ENCODE peak calls at places on chromosomes 13 and 19, in six cellular contexts. R is suprapubic skin, U is Calu3, Z is fibroblast of lung, O is neural crest cell, S is PC-3. J is an unnamed sample.

GRCh38 chr19:15584095-15584494 is 30.9 kb upstream of the CYP4F8 start:
- DNase-seq in R (no peak), U (no peak), Z (no peak), O (no peak), S (no peak), J (no peak)

GRCh38 chr13:55087085-55087484 is 2053.6 kb upstream of the PRR20A start:
- DNase-seq in R (no peak), U (no peak), Z (no peak), O (no peak), S (no peak), J (no peak)

GRCh38 chr13:113756441-113757097 is 2.5 kb upstream of the TMEM255B start:
- DNase-seq in R (peak), U (no peak), Z (no peak), O (no peak), S (peak), J (no peak)

GRCh38 chr19:39470724-39471339 is 9.8 kb upstream of the TIMM50 start:
- DNase-seq in R (no peak), U (no peak), Z (no peak), O (no peak), S (no peak), J (no peak)

GRCh38 chr19:48813123-48813911 is 2.5 kb upstream of the BCAT2 start:
- DNase-seq in R (no peak), U (no peak), Z (no peak), O (no peak), S (no peak), J (no peak)

GRCh38 chr19:51552608-51552995 is 18.5 kb upstream of the ZNF175 start:
- DNase-seq in R (no peak), U (no peak), Z (no peak), O (no peak), S (no peak), J (no peak)

GRCh38 chr19:1859319-1859718 is 4.1 kb downstream of the KLF16 start:
- DNase-seq in R (no peak), U (no peak), Z (no peak), O (no peak), S (no peak), J (no peak)

GRCh38 chr13:50357586-50358118 is 342.4 kb downstream of the KCNRG start:
- DNase-seq in R (no peak), U (peak), Z (peak), O (no peak), S (peak), J (no peak)

GRCh38 chr13:51444922-51445321 is 7.9 kb downstream of the INTS6 start:
- DNase-seq in R (no peak), U (no peak), Z (peak), O (no peak), S (peak), J (no peak)

GRCh38 chr19:47651691-47652090 is 42.8 kb downstream of the BICRA start:
- DNase-seq in R (no peak), U (no peak), Z (no peak), O (no peak), S (no peak), J (no peak)
- TF ChIP-seq CTCF in R (no peak), U (no peak), Z (no peak), O (no peak), S (no peak), J (no peak)

GRCh38 chr19:6501740-6502648 is at the start of gene TUBB4A:
- DNase-seq in R (no peak), U (peak), Z (no peak), O (peak), S (peak), J (no peak)
- TF ChIP-seq CTCF in R (no peak), U (no peak), Z (no peak), O (peak), S (no peak), J (peak)

DNA sequence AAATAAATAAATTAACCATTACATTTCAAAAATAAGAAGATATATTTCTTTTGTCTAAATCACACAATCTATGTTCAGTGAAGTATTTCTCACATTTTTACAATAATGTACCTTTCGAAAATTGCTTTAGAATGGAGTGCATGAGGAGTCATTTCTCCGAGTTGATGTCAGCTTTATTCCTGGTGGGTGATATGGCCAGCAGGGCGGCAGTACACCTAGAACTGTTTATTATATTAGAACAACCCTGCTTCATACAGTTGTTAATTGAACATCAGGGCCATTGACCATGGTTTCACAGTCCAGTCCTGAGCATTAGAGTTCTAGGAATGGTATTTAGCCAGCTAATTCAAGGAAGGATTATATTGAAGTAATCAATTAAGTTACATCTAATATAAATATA is 696.3 kb upstream of the SLC10A2 start:
- DNase-seq in R (no peak), U (no peak), Z (no peak), O (no peak), S (no peak), J (no peak)
- TF ChIP-seq CTCF in R (no peak), U (no peak), Z (no peak), O (peak), S (peak), J (no peak)

GRCh38 chr19:13022859-13023636 is 27.8 kb downstream of the NFIX start:
- DNase-seq in R (peak), U (no peak), Z (peak), O (no peak), S (peak), J (no peak)
- TF ChIP-seq CTCF in R (no peak), U (no peak), Z (no peak), O (no peak), S (no peak), J (no peak)

GRCh38 chr13:38871275-38871674 is 119.4 kb downstream of the STOML3 start:
- DNase-seq in R (no peak), U (no peak), Z (no peak), O (no peak), S (no peak), J (no peak)

GRCh38 chr13:38868399-38868798 is 122.2 kb downstream of the STOML3 start:
- DNase-seq in R (no peak), U (no peak), Z (no peak), O (no peak), S (no peak), J (no peak)

GRCh38 chr13:38875186-38875875 is 115.3 kb downstream of the STOML3 start:
- DNase-seq in R (no peak), U (no peak), Z (no peak), O (no peak), S (no peak), J (no peak)

GRCh38 chr13:38868870-38869269 is 121.8 kb downstream of the STOML3 start:
- DNase-seq in R (no peak), U (no peak), Z (no peak), O (no peak), S (no peak), J (no peak)

DNA sequence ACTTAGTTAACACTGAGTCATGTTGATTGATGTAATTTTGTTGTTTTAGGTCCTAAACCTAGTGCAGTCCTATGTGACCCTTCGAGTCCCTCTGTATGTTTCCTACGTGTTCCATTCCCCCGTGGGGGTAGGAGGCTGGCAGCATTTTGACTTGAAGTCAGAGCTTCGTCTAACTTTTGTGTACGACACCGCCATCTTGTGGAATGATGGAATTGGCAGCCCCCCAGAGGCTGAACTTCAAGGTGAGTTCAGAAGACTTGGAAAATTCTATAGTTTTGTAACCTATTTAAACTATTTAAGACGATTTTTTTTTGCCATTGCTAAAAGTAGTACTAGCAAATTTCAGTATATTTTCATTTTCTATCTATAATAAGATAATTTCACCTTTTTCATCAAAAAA is 117.9 kb downstream of the STOML3 start:
- DNase-seq in R (no peak), U (peak), Z (peak), O (peak), S (peak), J (no peak)
- TF ChIP-seq CTCF in R (no peak), U (no peak), Z (peak), O (peak), S (peak), J (peak)

DNA sequence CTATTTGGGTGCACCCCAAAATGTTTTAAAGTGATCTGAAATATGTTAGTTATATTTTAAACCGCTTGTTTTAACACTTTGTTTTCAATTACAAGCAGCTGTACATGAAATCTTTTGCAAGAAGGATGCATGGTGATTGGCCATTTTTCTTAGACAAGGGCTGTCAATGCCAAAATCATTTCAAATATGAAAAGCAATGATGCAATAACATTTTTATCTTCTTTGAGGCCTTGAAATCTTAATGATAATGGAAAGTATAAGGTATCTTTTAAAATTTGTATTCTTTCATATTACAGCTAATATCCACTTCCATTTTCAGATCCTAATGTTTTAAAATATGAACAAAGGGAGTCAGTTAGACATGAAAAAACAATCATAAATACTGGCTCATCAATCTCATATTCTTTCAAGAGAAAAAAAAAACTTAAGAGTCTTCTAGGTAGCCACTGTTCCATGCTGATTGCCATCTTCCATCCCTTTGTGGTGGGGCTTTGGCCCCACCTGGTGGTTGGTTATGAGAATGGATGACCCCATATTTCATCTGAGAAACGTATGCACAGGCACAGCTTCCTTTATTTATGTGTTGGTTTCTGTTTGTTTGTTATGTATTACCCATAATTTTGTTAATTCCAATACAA is 330.3 kb upstream of the MIR17HG start:
- DNase-seq in R (no peak), U (peak), Z (peak), O (peak), S (peak), J (no peak)
- TF ChIP-seq CTCF in R (peak), U (no peak), Z (peak), O (peak), S (peak), J (peak)

DNA sequence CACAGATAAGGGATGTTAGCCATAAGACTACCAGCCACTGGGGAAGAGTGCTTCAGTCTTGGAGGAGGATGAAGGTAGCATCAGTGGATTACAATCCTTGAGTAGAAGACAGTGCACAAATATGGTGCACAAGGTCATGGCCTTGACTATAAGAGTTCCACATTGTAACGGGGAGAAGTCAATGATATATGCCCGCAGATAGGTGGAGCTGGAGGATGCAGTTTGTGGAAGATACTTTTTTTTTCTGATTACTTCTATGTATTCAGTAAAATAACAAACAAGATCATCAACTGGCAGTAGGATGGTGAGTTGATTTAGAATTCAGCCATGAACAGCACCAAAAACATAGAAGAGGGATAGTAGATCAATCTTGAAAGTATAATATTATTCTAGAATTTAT is 926.8 kb upstream of the MIR17HG start:
- DNase-seq in R (no peak), U (no peak), Z (peak), O (no peak), S (peak), J (no peak)
- TF ChIP-seq CTCF in R (no peak), U (no peak), Z (peak), O (no peak), S (peak), J (no peak)

GRCh38 chr19:44857837-44858236 is 11.7 kb downstream of the NECTIN2 start:
- DNase-seq in R (no peak), U (peak), Z (no peak), O (no peak), S (no peak), J (no peak)

GRCh38 chr19:44851427-44851826 is 5.3 kb downstream of the NECTIN2 start:
- DNase-seq in R (no peak), U (no peak), Z (no peak), O (no peak), S (no peak), J (no peak)

GRCh38 chr19:44856438-44857083 is 10.5 kb downstream of the NECTIN2 start:
- DNase-seq in R (no peak), U (no peak), Z (no peak), O (no peak), S (no peak), J (no peak)

GRCh38 chr19:44850641-44851109 is 4.6 kb downstream of the NECTIN2 start:
- DNase-seq in R (no peak), U (no peak), Z (no peak), O (no peak), S (no peak), J (no peak)

DNA sequence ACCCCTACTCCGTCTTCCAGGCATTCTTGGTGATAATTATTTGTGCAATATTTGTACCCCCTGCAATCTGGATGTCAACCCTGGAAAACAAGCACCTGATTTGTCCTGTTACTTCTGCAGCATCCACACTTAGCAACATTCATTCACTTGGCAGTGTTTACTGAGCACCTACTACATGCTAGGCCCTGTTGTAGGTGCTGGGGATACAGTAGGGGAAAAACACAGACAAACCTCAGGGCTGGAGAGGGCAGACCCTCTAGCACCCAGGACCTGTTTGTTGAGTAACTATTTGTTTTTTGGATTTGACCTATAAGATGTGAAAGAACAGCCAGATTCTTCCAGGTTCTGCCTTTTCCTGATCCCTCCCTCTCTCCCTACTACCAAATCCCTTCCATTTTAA is 9.5 kb downstream of the NECTIN2 start:
- DNase-seq in R (no peak), U (no peak), Z (no peak), O (no peak), S (no peak), J (no peak)
- TF ChIP-seq CTCF in R (no peak), U (no peak), Z (no peak), O (no peak), S (no peak), J (no peak)

DNA sequence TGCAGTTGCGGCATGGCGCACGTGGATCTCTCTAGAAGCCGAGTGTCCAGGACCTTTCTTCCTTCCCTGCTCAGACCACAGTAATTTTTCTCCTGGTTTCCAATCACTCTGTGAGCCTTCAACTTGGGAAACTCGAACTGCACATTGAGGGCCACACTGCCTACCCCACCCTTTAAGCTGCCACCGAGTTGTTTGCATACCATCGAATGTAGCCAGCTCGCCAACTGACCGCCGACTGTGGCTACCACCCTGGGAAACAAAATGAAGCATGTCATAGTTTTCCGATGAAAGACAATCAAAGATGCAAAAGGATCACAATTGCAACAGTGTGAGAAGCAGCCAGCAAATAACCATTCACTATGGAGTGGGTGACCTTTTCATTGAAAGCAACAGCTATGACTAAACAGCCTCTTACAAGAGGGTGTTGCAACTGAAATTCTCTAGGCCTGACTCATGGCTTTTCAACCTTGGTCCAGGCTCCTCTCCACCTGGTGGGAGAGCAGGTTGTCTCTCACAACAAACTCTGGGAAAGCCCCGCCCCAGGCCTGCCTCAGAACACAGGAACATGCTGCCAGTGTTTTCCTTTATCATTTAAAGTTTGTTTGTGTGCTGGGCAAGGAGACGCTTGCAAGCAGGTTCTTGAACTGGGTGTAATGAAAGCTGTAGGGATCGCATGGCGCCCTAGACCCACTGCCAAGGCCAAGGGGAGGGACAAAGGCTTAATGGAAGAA is 141.7 kb upstream of the SERP2 start:
- DNase-seq in R (peak), U (peak), Z (peak), O (no peak), S (peak), J (no peak)
- TF ChIP-seq CTCF in R (no peak), U (no peak), Z (no peak), O (no peak), S (no peak), J (no peak)